ENCODE peak calls at places on chromosomes 4 and X, in seven cellular contexts. One of them, this sample, is unnamed.

GRCh38 chr4:117477925-117478324 is 392.5 kb upstream of the TRAM1L1 start:
- DNase-seq in heart left ventricle: no peak
- DNase-seq in right atrium auricular region: no peak
- DNase-seq in endodermal cell: no peak
- DNase-seq in astrocyte of the spinal cord: no peak
- DNase-seq in body of pancreas: no peak
- DNase-seq in cardiac fibroblast: no peak
- DNase-seq in this sample: no peak

GRCh38 chr4:150224896-150225591 is 146.8 kb downstream of the DCLK2 start:
- DNase-seq in astrocyte of the spinal cord: peak; percentile 99
- DNase-seq in cardiac fibroblast: peak; percentile 71
- DNase-seq in body of pancreas: no peak
- DNase-seq in right atrium auricular region: no peak
- DNase-seq in heart left ventricle: no peak
- DNase-seq in endodermal cell: peak; percentile 78
- DNase-seq in this sample: peak; percentile 95

GRCh38 chr4:41887821-41888699 is 47.2 kb upstream of the TMEM33 start:
- DNase-seq in endodermal cell: peak; percentile 64
- DNase-seq in cardiac fibroblast: peak; percentile 72
- DNase-seq in body of pancreas: peak; percentile 66
- DNase-seq in astrocyte of the spinal cord: peak; percentile 62
- DNase-seq in right atrium auricular region: no peak
- DNase-seq in heart left ventricle: no peak
- DNase-seq in this sample: peak; percentile 37

GRCh38 chrX:9873952-9874351 is 87.7 kb downstream of the SHROOM2 start:
- DNase-seq in heart left ventricle: no peak
- DNase-seq in cardiac fibroblast: no peak
- DNase-seq in endodermal cell: peak; percentile 77
- DNase-seq in body of pancreas: peak; percentile 36
- DNase-seq in astrocyte of the spinal cord: peak; percentile 28
- DNase-seq in right atrium auricular region: no peak
- DNase-seq in this sample: no peak

GRCh38 chr4:48706741-48707140 is 73.3 kb downstream of the FRYL start:
- DNase-seq in right atrium auricular region: no peak
- DNase-seq in endodermal cell: no peak
- DNase-seq in cardiac fibroblast: no peak
- DNase-seq in heart left ventricle: no peak
- DNase-seq in astrocyte of the spinal cord: no peak
- DNase-seq in body of pancreas: peak; percentile 9
- DNase-seq in this sample: no peak

GRCh38 chrX:12548746-12549145 is 242.5 kb upstream of the PRPS2 start:
- DNase-seq in cardiac fibroblast: peak; percentile 41
- DNase-seq in endodermal cell: peak; percentile 81
- DNase-seq in heart left ventricle: no peak
- DNase-seq in body of pancreas: peak; percentile 7
- DNase-seq in right atrium auricular region: no peak
- DNase-seq in astrocyte of the spinal cord: peak; percentile 18
- DNase-seq in this sample: no peak

GRCh38 chrX:133921764-133922389 is 63.5 kb downstream of the GPC3 start:
- DNase-seq in heart left ventricle: peak; percentile 39
- DNase-seq in endodermal cell: peak; percentile 90
- DNase-seq in astrocyte of the spinal cord: no peak
- DNase-seq in cardiac fibroblast: peak; percentile 26
- DNase-seq in body of pancreas: peak; percentile 79
- DNase-seq in right atrium auricular region: no peak
- DNase-seq in this sample: no peak

GRCh38 chrX:2828404-2829065 is at the start of gene GYG2:
- DNase-seq in heart left ventricle: no peak
- DNase-seq in body of pancreas: peak; percentile 54
- DNase-seq in endodermal cell: peak; percentile 94
- DNase-seq in cardiac fibroblast: peak; percentile 38
- DNase-seq in astrocyte of the spinal cord: peak; percentile 37
- DNase-seq in right atrium auricular region: no peak
- DNase-seq in this sample: peak; percentile 44

GRCh38 chr4:1556541-1557220 is 127.4 kb downstream of the FAM53A start:
- DNase-seq in heart left ventricle: no peak
- DNase-seq in astrocyte of the spinal cord: no peak
- DNase-seq in body of pancreas: no peak
- DNase-seq in cardiac fibroblast: no peak
- DNase-seq in right atrium auricular region: no peak
- DNase-seq in endodermal cell: peak; percentile 75
- DNase-seq in this sample: no peak

GRCh38 chr4:11354531-11354930 is 74.2 kb downstream of the HS3ST1 start:
- DNase-seq in endodermal cell: no peak
- DNase-seq in body of pancreas: no peak
- DNase-seq in heart left ventricle: no peak
- DNase-seq in cardiac fibroblast: peak; percentile 5
- DNase-seq in right atrium auricular region: no peak
- DNase-seq in astrocyte of the spinal cord: no peak
- DNase-seq in this sample: no peak

GRCh38 chr4:830776-831482 is 5.0 kb upstream of the CPLX1 start:
- DNase-seq in right atrium auricular region: no peak
- DNase-seq in heart left ventricle: no peak
- DNase-seq in astrocyte of the spinal cord: no peak
- DNase-seq in endodermal cell: peak; percentile 38
- DNase-seq in body of pancreas: no peak
- DNase-seq in cardiac fibroblast: no peak
- DNase-seq in this sample: no peak

GRCh38 chr4:46389301-46389761 is 597 bp downstream of the GABRA2 start:
- DNase-seq in cardiac fibroblast: peak; percentile 12
- DNase-seq in body of pancreas: peak; percentile 25
- DNase-seq in heart left ventricle: no peak
- DNase-seq in right atrium auricular region: no peak
- DNase-seq in astrocyte of the spinal cord: peak; percentile 25
- DNase-seq in endodermal cell: peak; percentile 73
- DNase-seq in this sample: no peak

GRCh38 chr4:72430050-72430449 is 139.0 kb downstream of the ADAMTS3 start:
- DNase-seq in heart left ventricle: no peak
- DNase-seq in astrocyte of the spinal cord: peak; percentile 27
- DNase-seq in cardiac fibroblast: no peak
- DNase-seq in endodermal cell: no peak
- DNase-seq in right atrium auricular region: no peak
- DNase-seq in body of pancreas: no peak
- DNase-seq in this sample: peak; percentile 11

GRCh38 chrX:40402771-40403533 is 177.8 kb upstream of the ATP6AP2 start:
- DNase-seq in body of pancreas: peak; percentile 17
- DNase-seq in endodermal cell: peak; percentile 55
- DNase-seq in cardiac fibroblast: peak; percentile 28
- DNase-seq in right atrium auricular region: no peak
- DNase-seq in astrocyte of the spinal cord: peak; percentile 34
- DNase-seq in heart left ventricle: no peak
- DNase-seq in this sample: no peak

GRCh38 chrX:115909017-115909416 is 261.5 kb upstream of the AGTR2 start:
- DNase-seq in body of pancreas: no peak
- DNase-seq in heart left ventricle: no peak
- DNase-seq in astrocyte of the spinal cord: no peak
- DNase-seq in right atrium auricular region: no peak
- DNase-seq in cardiac fibroblast: no peak
- DNase-seq in endodermal cell: no peak
- DNase-seq in this sample: no peak

GRCh38 chr4:26004290-26004689 is 90.3 kb downstream of the SMIM20 start:
- DNase-seq in cardiac fibroblast: no peak
- DNase-seq in body of pancreas: no peak
- DNase-seq in right atrium auricular region: no peak
- DNase-seq in endodermal cell: no peak
- DNase-seq in heart left ventricle: no peak
- DNase-seq in astrocyte of the spinal cord: no peak
- DNase-seq in this sample: no peak

GRCh38 chr4:82124365-82124764 is 249.4 kb downstream of the HNRNPD start:
- DNase-seq in body of pancreas: no peak
- DNase-seq in right atrium auricular region: no peak
- DNase-seq in astrocyte of the spinal cord: no peak
- DNase-seq in endodermal cell: no peak
- DNase-seq in heart left ventricle: no peak
- DNase-seq in cardiac fibroblast: no peak
- DNase-seq in this sample: no peak

GRCh38 chrX:151396042-151396826 is 772 bp upstream of the VMA21 start:
- DNase-seq in heart left ventricle: no peak
- DNase-seq in astrocyte of the spinal cord: peak; percentile 67
- DNase-seq in endodermal cell: no peak
- DNase-seq in cardiac fibroblast: no peak
- DNase-seq in body of pancreas: no peak
- DNase-seq in right atrium auricular region: peak; percentile 62
- DNase-seq in this sample: peak; percentile 20

GRCh38 chr4:89338206-89338605 is 30.6 kb upstream of the GPRIN3 start:
- DNase-seq in body of pancreas: no peak
- DNase-seq in endodermal cell: no peak
- DNase-seq in astrocyte of the spinal cord: no peak
- DNase-seq in cardiac fibroblast: no peak
- DNase-seq in heart left ventricle: no peak
- DNase-seq in right atrium auricular region: no peak
- DNase-seq in this sample: no peak

GRCh38 chr4:128068927-128069326 is 7.8 kb downstream of the LARP1B start:
- DNase-seq in cardiac fibroblast: peak; percentile 40
- DNase-seq in right atrium auricular region: no peak
- DNase-seq in body of pancreas: no peak
- DNase-seq in endodermal cell: peak; percentile 82
- DNase-seq in heart left ventricle: no peak
- DNase-seq in astrocyte of the spinal cord: peak; percentile 16
- DNase-seq in this sample: no peak

GRCh38 chrX:39688576-39689373 is 409.0 kb downstream of the BCOR start:
- DNase-seq in astrocyte of the spinal cord: peak; percentile 23
- DNase-seq in body of pancreas: peak; percentile 75
- DNase-seq in right atrium auricular region: no peak
- DNase-seq in heart left ventricle: peak; percentile 73
- DNase-seq in cardiac fibroblast: peak; percentile 52
- DNase-seq in endodermal cell: peak; percentile 92
- DNase-seq in this sample: no peak

GRCh38 chr4:1664141-1664540 is 20.0 kb downstream of the FAM53A start:
- DNase-seq in heart left ventricle: no peak
- DNase-seq in endodermal cell: no peak
- DNase-seq in astrocyte of the spinal cord: no peak
- DNase-seq in cardiac fibroblast: no peak
- DNase-seq in body of pancreas: no peak
- DNase-seq in right atrium auricular region: no peak
- DNase-seq in this sample: no peak

GRCh38 chrX:155938132-155938531 is 57.0 kb downstream of the VAMP7 start:
- DNase-seq in right atrium auricular region: no peak
- DNase-seq in cardiac fibroblast: no peak
- DNase-seq in heart left ventricle: no peak
- DNase-seq in body of pancreas: no peak
- DNase-seq in astrocyte of the spinal cord: no peak
- DNase-seq in endodermal cell: no peak
- DNase-seq in this sample: no peak

GRCh38 chr4:28279249-28279648 is 1418.6 kb downstream of the STIM2 start:
- DNase-seq in cardiac fibroblast: no peak
- DNase-seq in astrocyte of the spinal cord: no peak
- DNase-seq in heart left ventricle: no peak
- DNase-seq in endodermal cell: no peak
- DNase-seq in right atrium auricular region: no peak
- DNase-seq in body of pancreas: no peak
- DNase-seq in this sample: no peak

GRCh38 chrX:86133761-86134160 is 14.5 kb upstream of the DACH2 start:
- DNase-seq in astrocyte of the spinal cord: no peak
- DNase-seq in right atrium auricular region: no peak
- DNase-seq in endodermal cell: no peak
- DNase-seq in cardiac fibroblast: peak; percentile 10
- DNase-seq in heart left ventricle: no peak
- DNase-seq in body of pancreas: no peak
- DNase-seq in this sample: peak; percentile 2
- TF ChIP-seq CTCF in astrocyte of the spinal cord: peak; percentile 63
- TF ChIP-seq CTCF in right atrium auricular region: peak; percentile 30
- TF ChIP-seq CTCF in endodermal cell: peak; percentile 76
- TF ChIP-seq CTCF in cardiac fibroblast: peak; percentile 46
- TF ChIP-seq CTCF in heart left ventricle: peak; percentile 48
- TF ChIP-seq CTCF in body of pancreas: peak; percentile 30
- TF ChIP-seq CTCF in this sample: peak; percentile 67

DNA sequence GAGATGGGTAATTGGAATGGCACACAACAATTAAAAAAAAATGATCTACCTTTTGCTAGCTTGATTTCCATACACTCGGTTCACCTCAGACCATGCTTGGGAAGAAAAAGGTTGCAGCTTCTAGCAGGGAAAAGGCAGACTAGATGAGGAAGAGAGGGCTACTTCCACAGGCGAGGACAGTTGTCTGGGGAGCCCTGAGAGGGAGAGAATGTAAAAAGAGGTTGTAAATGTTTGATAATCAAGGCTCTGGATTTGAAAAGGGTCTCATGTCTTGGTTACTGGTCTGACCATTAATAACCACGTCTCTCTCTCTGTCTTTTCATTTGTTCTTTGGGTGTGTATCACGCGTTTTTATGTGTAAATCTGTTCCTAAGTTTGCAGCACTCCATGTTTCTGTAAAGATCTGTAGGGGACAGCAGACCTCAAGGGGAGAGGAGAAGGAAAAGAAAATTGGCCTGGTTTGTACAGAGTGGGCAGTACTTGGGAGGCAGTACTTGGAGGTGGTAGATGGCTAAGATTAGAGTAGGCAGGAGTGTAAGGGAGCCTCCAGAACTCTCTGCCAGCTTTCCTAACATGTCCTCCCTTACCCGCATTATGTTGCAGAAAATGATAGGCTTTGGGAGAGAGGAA is 750 bp downstream of the ARMCX5 start:
- DNase-seq in body of pancreas: no peak
- DNase-seq in endodermal cell: no peak
- DNase-seq in heart left ventricle: no peak
- DNase-seq in right atrium auricular region: no peak
- DNase-seq in astrocyte of the spinal cord: peak; percentile 39
- DNase-seq in cardiac fibroblast: peak; percentile 50
- DNase-seq in this sample: no peak
- H3K4me3 ChIP-seq in body of pancreas: peak overlapping the region; percentile 11
- H3K4me3 ChIP-seq in endodermal cell: peak overlapping the region; percentile 94
- H3K4me3 ChIP-seq in heart left ventricle: peak overlapping the region; percentile 68
- H3K4me3 ChIP-seq in right atrium auricular region: peak overlapping the region; percentile 57
- H3K4me3 ChIP-seq in astrocyte of the spinal cord: peak overlapping the region; percentile 71
- H3K4me3 ChIP-seq in cardiac fibroblast: peak overlapping the region; percentile 72
- H3K4me3 ChIP-seq in this sample: peak overlapping the region; percentile 73

DNA sequence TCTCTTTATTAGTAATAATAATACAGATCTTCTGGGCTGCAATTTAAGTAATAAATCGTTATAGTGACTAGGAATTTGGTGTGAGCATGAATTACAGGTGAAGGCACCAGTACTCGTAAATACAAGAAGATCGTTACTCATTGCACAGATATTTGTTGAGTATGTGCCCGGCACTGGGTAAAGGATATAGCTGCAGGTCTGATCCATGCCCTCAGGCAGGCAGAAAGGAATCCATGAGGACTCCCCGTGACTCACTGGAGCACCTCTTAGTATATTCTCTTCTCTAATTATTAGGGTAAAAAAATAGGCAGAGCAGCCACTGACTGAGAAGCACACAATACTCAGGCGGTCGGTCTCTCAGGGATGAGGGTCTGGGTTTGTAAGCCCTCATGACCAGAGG is 868.3 kb downstream of the RAB28 start:
- DNase-seq in body of pancreas: no peak
- DNase-seq in right atrium auricular region: no peak
- DNase-seq in endodermal cell: no peak
- DNase-seq in heart left ventricle: no peak
- DNase-seq in cardiac fibroblast: no peak
- DNase-seq in astrocyte of the spinal cord: no peak
- DNase-seq in this sample: no peak
- TF ChIP-seq CTCF in body of pancreas: no peak
- TF ChIP-seq CTCF in right atrium auricular region: no peak
- TF ChIP-seq CTCF in endodermal cell: no peak
- TF ChIP-seq CTCF in heart left ventricle: no peak
- TF ChIP-seq CTCF in cardiac fibroblast: no peak
- TF ChIP-seq CTCF in astrocyte of the spinal cord: no peak
- TF ChIP-seq CTCF in this sample: no peak

GRCh38 chr4:7759635-7760034 is 180.0 kb downstream of the AFAP1 start:
- DNase-seq in heart left ventricle: no peak
- DNase-seq in cardiac fibroblast: no peak
- DNase-seq in endodermal cell: no peak
- DNase-seq in body of pancreas: no peak
- DNase-seq in astrocyte of the spinal cord: no peak
- DNase-seq in right atrium auricular region: no peak
- DNase-seq in this sample: no peak
- H3K4me3 ChIP-seq in heart left ventricle: no peak overlapping the region
- H3K4me3 ChIP-seq in cardiac fibroblast: no peak overlapping the region
- H3K4me3 ChIP-seq in endodermal cell: no peak overlapping the region
- H3K4me3 ChIP-seq in body of pancreas: no peak overlapping the region
- H3K4me3 ChIP-seq in astrocyte of the spinal cord: no peak overlapping the region
- H3K4me3 ChIP-seq in right atrium auricular region: no peak overlapping the region
- H3K4me3 ChIP-seq in this sample: no peak overlapping the region

GRCh38 chr4:8880851-8881250 is 9.2 kb upstream of the HMX1 start:
- DNase-seq in cardiac fibroblast: no peak
- DNase-seq in heart left ventricle: no peak
- DNase-seq in endodermal cell: no peak
- DNase-seq in astrocyte of the spinal cord: no peak
- DNase-seq in body of pancreas: no peak
- DNase-seq in right atrium auricular region: no peak
- DNase-seq in this sample: no peak
- TF ChIP-seq CTCF in cardiac fibroblast: no peak
- TF ChIP-seq CTCF in heart left ventricle: no peak
- TF ChIP-seq CTCF in endodermal cell: no peak
- TF ChIP-seq CTCF in astrocyte of the spinal cord: no peak
- TF ChIP-seq CTCF in body of pancreas: no peak
- TF ChIP-seq CTCF in right atrium auricular region: no peak
- TF ChIP-seq CTCF in this sample: no peak

This sample was measured in astrocyte of the cerebellum.